ENCODE peak calls at places on chromosome 18, in five cellular contexts. R is dorsolateral prefrontal cortex, K is left lung, G is GM10248, B is omental fat pad. W is an unnamed sample.
A peak's percentile ranks its signal among the peaks of the same experiment; 100 is the strongest.

GRCh38 chr18:63763831-63764600 is 11.2 kb upstream of the SERPINB7 start:
- DNase-seq in R (no peak), K (no peak), G (no peak), B (no peak), W (no peak)

GRCh38 chr18:5057348-5058012 is 139.6 kb downstream of the AKAIN1 start:
- DNase-seq in R (peak; percentile 46), K (no peak), G (peak; percentile 53), B (no peak), W (no peak)

GRCh38 chr18:31241900-31242409 is 76.0 kb upstream of the DSG1 start:
- DNase-seq in R (no peak), K (no peak), G (no peak), B (no peak), W (no peak)

GRCh38 chr18:48066225-48066652 is 135.8 kb upstream of the SMAD2 start:
- DNase-seq in R (peak; percentile 31), K (no peak), G (no peak), B (no peak), W (no peak)

GRCh38 chr18:59101830-59102414 is 37.8 kb upstream of the SEC11C start:
- DNase-seq in R (no peak), K (no peak), G (no peak), B (no peak), W (no peak)

GRCh38 chr18:31609886-31610646 is 18.4 kb downstream of the TTR start:
- DNase-seq in R (no peak), K (no peak), G (no peak), B (no peak), W (no peak)

GRCh38 chr18:31217038-31217437 is 54.4 kb upstream of the DSC1 start:
- DNase-seq in R (no peak), K (no peak), G (no peak), B (no peak), W (no peak)

GRCh38 chr18:55858661-55859111 is 270.7 kb upstream of the TCF4 start:
- DNase-seq in R (no peak), K (no peak), G (no peak), B (no peak), W (no peak)

GRCh38 chr18:59357928-59358327 is 1.1 kb downstream of the LMAN1 start:
- DNase-seq in R (no peak), K (no peak), G (no peak), B (no peak), W (no peak)

GRCh38 chr18:70015127-70015526 is 67.5 kb upstream of the CD226 start:
- DNase-seq in R (no peak), K (no peak), G (no peak), B (no peak), W (no peak)

GRCh38 chr18:58635891-58636290 is 7.0 kb upstream of the ALPK2 start:
- DNase-seq in R (no peak), K (no peak), G (no peak), B (no peak), W (no peak)

GRCh38 chr18:435940-436339 is 64.6 kb downstream of the COLEC12 start:
- DNase-seq in R (peak; percentile 57), K (no peak), G (no peak), B (no peak), W (no peak)

GRCh38 chr18:59696311-59697235 is 650 bp downstream of the CCBE1 start:
- DNase-seq in R (no peak), K (peak; percentile 66), G (peak; percentile 40), B (no peak), W (no peak)

GRCh38 chr18:62634471-62634870 is 80.9 kb upstream of the PHLPP1 start:
- DNase-seq in R (no peak), K (no peak), G (no peak), B (no peak), W (no peak)

GRCh38 chr18:74234326-74235171 is 57.2 kb downstream of the CYB5A start:
- DNase-seq in R (no peak), K (no peak), G (no peak), B (no peak), W (no peak)

GRCh38 chr18:50401888-50402287 is 27.0 kb downstream of the SKA1 start:
- DNase-seq in R (no peak), K (peak; percentile 85), G (no peak), B (no peak), W (no peak)

GRCh38 chr18:54717673-54718435 is 110.4 kb upstream of the RAB27B start:
- DNase-seq in R (peak; percentile 65), K (peak; percentile 43), G (peak; percentile 22), B (no peak), W (no peak)

GRCh38 chr18:8176554-8176953 is 432.7 kb upstream of the RAB12 start:
- DNase-seq in R (no peak), K (no peak), G (no peak), B (no peak), W (no peak)

GRCh38 chr18:33495278-33495677 is 54.8 kb upstream of the CCDC178 start:
- DNase-seq in R (no peak), K (no peak), G (no peak), B (no peak), W (no peak)

GRCh38 chr18:28175047-28175929 is 1.6 kb downstream of the CDH2 start:
- DNase-seq in R (peak; percentile 47), K (peak; percentile 77), G (peak; percentile 14), B (no peak), W (no peak)

GRCh38 chr18:74683573-74683972 is 85.9 kb downstream of the ZNF407 start:
- DNase-seq in R (no peak), K (no peak), G (no peak), B (no peak), W (no peak)

GRCh38 chr18:13540783-13541182 is 185.6 kb downstream of the FAM210A start:
- DNase-seq in R (no peak), K (no peak), G (no peak), B (no peak), W (no peak)

GRCh38 chr18:54284967-54285785 is 15.9 kb downstream of the POLI start:
- DNase-seq in R (peak; percentile 43), K (no peak), G (peak; percentile 75), B (no peak), W (no peak)

GRCh38 chr18:48799724-48800315 is 150.9 kb downstream of the SMAD7 start:
- DNase-seq in R (no peak), K (no peak), G (no peak), B (no peak), W (peak; percentile 10)

GRCh38 chr18:47932603-47933002 is 2.1 kb upstream of the SMAD2 start:
- DNase-seq in R (no peak), K (no peak), G (no peak), B (no peak), W (no peak)

GRCh38 chr18:6521804-6522418 is 107.2 kb upstream of the L3MBTL4 start:
- DNase-seq in R (no peak), K (no peak), G (peak; percentile 48), B (no peak), W (no peak)

GRCh38 chr18:63550068-63550467 is 7.9 kb downstream of the SERPINB12 start:
- DNase-seq in R (no peak), K (no peak), G (no peak), B (no peak), W (no peak)

DNA sequence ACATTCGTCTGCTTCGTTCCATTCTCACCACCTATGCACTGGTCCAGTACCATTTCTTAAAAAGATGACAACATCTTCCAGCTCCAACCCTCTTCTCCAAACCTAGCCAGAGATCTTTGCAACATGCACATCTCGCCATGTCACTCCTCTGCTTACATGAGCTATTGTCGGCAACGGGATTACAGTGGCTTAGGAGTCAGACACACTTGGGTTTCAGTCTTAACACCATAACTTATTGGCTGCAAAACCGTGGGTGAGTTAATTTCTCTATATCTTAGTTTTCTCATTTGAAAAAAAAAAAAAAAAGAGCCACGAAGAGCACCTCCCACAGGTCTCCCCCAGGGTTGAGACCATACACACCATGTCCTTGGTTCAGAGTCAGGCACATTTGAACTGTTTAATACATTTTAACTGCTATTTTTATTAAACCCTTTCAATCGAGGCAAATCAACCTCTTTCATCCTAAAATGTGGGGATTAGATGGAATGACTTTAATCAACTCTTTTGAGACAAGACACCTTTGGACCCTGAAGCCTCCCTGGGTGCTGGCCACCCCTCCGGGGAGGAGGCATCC is 889 bp downstream of the ANKRD29 start:
- DNase-seq in R (no peak), K (no peak), G (no peak), B (no peak), W (no peak)
- TF ChIP-seq CTCF in R (no peak), K (no peak), G (no peak), B (no peak), W (no peak)

GRCh38 chr18:80158365-80158764 is 49.3 kb downstream of the ADNP2 start:
- DNase-seq in R (no peak), K (no peak), G (no peak), B (no peak), W (no peak)

GRCh38 chr18:80161781-80162417 is 52.8 kb downstream of the ADNP2 start:
- DNase-seq in R (no peak), K (no peak), G (no peak), B (no peak), W (no peak)

GRCh38 chr18:80163183-80163582 is 54.1 kb downstream of the ADNP2 start:
- DNase-seq in R (no peak), K (no peak), G (no peak), B (no peak), W (no peak)

GRCh38 chr18:80157708-80158343 is 48.8 kb downstream of the ADNP2 start:
- DNase-seq in R (peak; percentile 85), K (peak; percentile 83), G (peak; percentile 68), B (peak; percentile 95), W (peak; percentile 54)

DNA sequence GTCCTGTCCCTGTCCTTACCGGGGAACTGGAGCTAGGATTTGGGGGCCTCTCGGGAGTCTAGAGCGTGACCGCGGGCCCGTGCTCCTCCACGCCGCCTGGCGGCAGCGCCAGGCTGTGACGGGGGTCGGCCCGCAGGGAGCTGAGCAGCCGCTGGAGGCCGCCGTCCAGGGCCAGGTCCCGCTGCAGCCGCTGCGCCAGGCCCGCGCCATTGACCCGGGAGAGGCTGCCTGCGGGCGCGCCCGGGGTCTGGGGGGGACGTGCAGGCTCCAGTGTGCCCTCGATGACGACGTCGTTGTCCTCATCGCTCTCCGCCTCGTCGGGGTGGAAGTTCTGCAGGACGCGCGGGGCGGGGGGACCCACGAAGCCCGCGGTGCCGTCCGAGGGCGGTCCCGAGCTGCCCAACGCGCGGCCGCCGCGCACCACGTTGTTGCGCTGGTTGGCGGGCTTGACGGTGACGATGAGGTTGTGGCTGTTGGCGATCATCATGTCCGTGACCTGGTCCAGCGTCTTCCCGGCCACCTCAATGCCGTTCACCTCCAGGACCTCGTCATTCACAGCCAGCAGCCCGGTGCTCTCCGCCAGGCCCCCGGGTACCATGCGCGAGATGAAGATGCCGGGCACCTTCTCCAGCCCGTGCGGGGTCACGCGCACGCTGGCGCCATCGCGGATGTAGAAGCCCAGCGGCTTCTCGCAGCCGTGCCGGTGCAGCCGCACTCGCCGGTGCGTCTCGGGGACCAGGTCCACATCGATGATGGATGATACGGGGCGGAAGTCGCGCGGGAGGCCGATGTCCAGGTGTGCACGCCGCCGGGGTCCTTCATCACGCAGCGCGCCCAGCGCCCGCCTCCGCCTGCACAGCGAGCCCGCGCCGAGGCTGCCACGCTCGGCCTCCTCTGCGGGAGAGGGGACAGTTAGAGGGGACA is 50.9 kb downstream of the ADNP2 start:
- DNase-seq in R (no peak), K (peak; percentile 81), G (peak; percentile 82), B (no peak), W (no peak)
- TF ChIP-seq CTCF in R (peak; percentile 41), K (peak; percentile 41), G (peak; percentile 70), B (no peak), W (no peak)

GRCh38 chr18:10402876-10403559 is 51.4 kb upstream of the APCDD1 start:
- DNase-seq in R (no peak), K (no peak), G (no peak), B (no peak), W (no peak)
- TF ChIP-seq CTCF in R (no peak), K (no peak), G (no peak), B (no peak), W (no peak)

GRCh38 chr18:39841133-39842041 is 2113.6 kb upstream of the PIK3C3 start:
- DNase-seq in R (peak; percentile 63), K (peak; percentile 79), G (no peak), B (no peak), W (no peak)
- TF ChIP-seq CTCF in R (peak; percentile 63), K (no peak), G (no peak), B (no peak), W (no peak)

W was measured in activated B cell treated with CpG ODN at 0.5 μM for 24 hours.